ENCODE peak calls at places on chromosomes 4 and X, in five cellular contexts. Q, J, W, I and G are unnamed samples.

GRCh38 chr4:76658231-76659102 is 223.4 kb downstream of the SHROOM3 start:
- DNase-seq in J (no peak), W (no peak), I (peak; percentile 13), Q (peak; percentile 86), G (no peak)

GRCh38 chr4:54659213-54660144 is 1.7 kb downstream of the KIT start:
- DNase-seq in Q (peak; percentile 28), I (no peak), J (no peak), W (peak; percentile 37), G (no peak)

GRCh38 chr4:94678896-94679295 is 78.9 kb upstream of the BMPR1B start:
- DNase-seq in Q (no peak), J (no peak), W (no peak), I (peak; percentile 30), G (no peak)

GRCh38 chrX:64977830-64978229 is 1.6 kb upstream of the ZC4H2 start:
- DNase-seq in J (no peak), Q (peak; percentile 1), I (no peak), W (no peak), G (no peak)

GRCh38 chr4:98646422-98646821 is 12.0 kb downstream of the TSPAN5 start:
- DNase-seq in W (no peak), J (no peak), I (no peak), Q (no peak), G (no peak)

GRCh38 chrX:21800344-21800770 is 39.1 kb upstream of the MBTPS2 start:
- DNase-seq in W (no peak), I (no peak), Q (no peak), J (no peak), G (no peak)

GRCh38 chr4:70688795-70689231 is 481 bp downstream of the UTP3 start:
- DNase-seq in I (no peak), Q (no peak), J (no peak), W (no peak), G (no peak)

GRCh38 chr4:7160439-7160838 is 31.9 kb upstream of the SORCS2 start:
- DNase-seq in Q (no peak), W (no peak), I (no peak), J (no peak), G (peak; percentile 11)

GRCh38 chrX:103554687-103555417 is 30.5 kb upstream of the TCEAL4 start:
- DNase-seq in Q (peak; percentile 75), J (no peak), W (peak; percentile 73), I (no peak), G (peak; percentile 85)

GRCh38 chrX:8846271-8846670 is 45.1 kb upstream of the FAM9A start:
- DNase-seq in I (no peak), J (no peak), Q (peak; percentile 13), W (no peak), G (no peak)

GRCh38 chr4:181559637-181560036 is 683.6 kb upstream of the TENM3 start:
- DNase-seq in Q (no peak), I (peak; percentile 81), J (no peak), W (no peak), G (no peak)

GRCh38 chr4:5079581-5079980 is 28.3 kb downstream of the STK32B start:
- DNase-seq in I (no peak), Q (peak; percentile 30), W (no peak), J (no peak), G (no peak)
- H2BK12ac ChIP-seq in I (no peak overlapping the region), Q (no peak overlapping the region), W (no peak overlapping the region), J (no peak overlapping the region), G (no peak overlapping the region)

GRCh38 chr4:29770627-29771026 is 949.5 kb upstream of the PCDH7 start:
- DNase-seq in W (no peak), I (no peak), J (no peak), Q (peak; percentile 6), G (no peak)
- H3K27ac ChIP-seq in W (no peak overlapping the region), I (no peak overlapping the region), J (no peak overlapping the region), Q (no peak overlapping the region), G (no peak overlapping the region)

GRCh38 chr4:1727117-1728031 is 6.1 kb downstream of the TACC3 start:
- DNase-seq in J (no peak), W (no peak), I (no peak), Q (peak; percentile 83), G (no peak)
- H2AFZ ChIP-seq in J (no peak overlapping the region), W (no peak overlapping the region), I (no peak overlapping the region), Q (no peak overlapping the region), G (no peak overlapping the region)

DNA sequence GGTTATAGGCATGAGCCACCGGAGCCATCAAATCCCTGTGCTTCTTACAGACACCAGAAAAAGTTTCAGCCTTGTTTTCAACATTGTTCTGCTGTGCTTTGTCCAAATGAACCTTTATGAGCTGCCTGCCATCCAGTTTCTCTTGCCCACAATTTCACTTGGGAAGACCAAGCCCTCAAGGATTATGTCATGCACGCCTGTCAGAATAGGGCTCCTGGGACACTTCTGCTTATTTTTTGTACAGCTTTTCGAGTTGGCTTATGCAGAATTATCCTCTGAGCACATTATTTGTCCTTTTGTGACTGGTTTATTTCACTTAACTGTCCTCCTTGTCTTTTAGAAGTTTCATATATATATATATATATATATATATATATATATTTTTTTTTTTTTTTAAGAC is 16.2 kb downstream of the UBE2K start:
- DNase-seq in Q (peak; percentile 38), W (no peak), I (no peak), J (no peak), G (no peak)
- H2BK12ac ChIP-seq in Q (no peak overlapping the region), W (no peak overlapping the region), I (no peak overlapping the region), J (no peak overlapping the region), G (no peak overlapping the region)

GRCh38 chr4:186190456-186191265 is 706 bp upstream of the CYP4V2 start:
- DNase-seq in I (no peak), W (no peak), J (no peak), Q (peak; percentile 43), G (peak; percentile 50)

GRCh38 chr4:186188107-186188506 is 3.3 kb upstream of the CYP4V2 start:
- DNase-seq in Q (no peak), W (no peak), I (no peak), J (no peak), G (no peak)

GRCh38 chr4:186192068-186192751 is 843 bp downstream of the CYP4V2 start:
- DNase-seq in W (peak; percentile 29), I (peak; percentile 28), J (no peak), Q (peak; percentile 60), G (peak; percentile 59)

GRCh38 chr4:186191266-186192067 is at the start of gene CYP4V2:
- DNase-seq in J (no peak), W (peak; percentile 69), I (peak; percentile 69), Q (peak; percentile 87), G (peak; percentile 75)

GRCh38 chr4:186189656-186190055 is 1.7 kb upstream of the CYP4V2 start:
- DNase-seq in J (no peak), I (no peak), W (no peak), Q (no peak), G (no peak)
- H3K27ac ChIP-seq in J (no peak overlapping the region), I (no peak overlapping the region), W (no peak overlapping the region), Q (no peak overlapping the region), G (no peak overlapping the region)

DNA sequence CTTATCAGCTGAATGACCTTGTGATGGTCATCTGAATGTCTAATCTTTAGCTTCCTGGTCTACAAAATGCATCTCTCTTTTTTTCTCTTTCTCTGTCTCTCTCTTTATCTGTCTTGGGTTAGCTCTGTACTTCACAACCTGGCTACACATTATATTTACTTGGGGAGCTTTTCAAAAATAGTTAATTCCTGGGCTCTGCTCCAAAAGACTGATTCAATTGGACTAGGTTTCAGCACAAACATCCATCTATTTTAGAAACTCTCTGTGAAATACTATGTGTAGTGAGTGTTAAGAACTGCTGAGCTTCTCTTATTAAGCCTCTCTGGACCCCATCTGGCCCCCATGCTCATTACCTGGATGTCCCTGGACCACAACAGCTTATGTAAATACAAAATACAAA is 14.6 kb upstream of the BOD1L1 start:
- DNase-seq in J (no peak), W (no peak), Q (no peak), I (no peak), G (no peak)
- H2AFZ ChIP-seq in J (peak overlapping the region; percentile 35), W (peak overlapping the region; percentile 80), Q (no peak overlapping the region), I (no peak overlapping the region), G (no peak overlapping the region)

DNA sequence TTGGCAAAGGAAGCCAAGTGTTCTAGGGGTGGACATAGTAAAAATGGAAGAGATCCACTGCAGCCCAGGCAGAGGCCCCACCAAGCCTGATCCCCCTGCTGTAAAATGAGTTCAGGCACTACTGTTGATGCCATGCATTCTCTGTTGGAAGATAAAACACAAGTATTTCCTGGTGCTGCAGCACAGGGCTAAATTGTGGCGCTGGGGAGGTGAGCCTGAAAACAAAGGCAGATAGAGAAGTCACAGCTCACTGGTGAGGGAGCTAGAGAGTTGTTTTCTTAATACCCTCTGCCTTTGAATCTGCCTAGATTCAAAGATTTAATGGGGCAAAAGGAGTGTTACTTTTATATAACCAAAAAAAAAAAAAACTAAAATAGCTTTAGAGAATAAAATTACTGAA is 218.9 kb downstream of the NWD2 start:
- DNase-seq in J (no peak), W (no peak), I (no peak), Q (no peak), G (peak; percentile 35)
- H2BK12ac ChIP-seq in J (no peak overlapping the region), W (no peak overlapping the region), I (no peak overlapping the region), Q (no peak overlapping the region), G (no peak overlapping the region)